ENCODE peak calls at places on chromosome 1, in ten cellular contexts. E, J, F, Z, Y, G, S, N, H and V are unnamed samples.

GRCh38 chr1:172414331-172414730 is 6.2 kb upstream of the C1orf105 start:
- DNase-seq in E (no peak), J (no peak), F (no peak), Z (no peak), Y (no peak), G (no peak), S (no peak), N (no peak), H (peak), V (no peak)

GRCh38 chr1:231028676-231029075 is 11.4 kb downstream of the FAM89A start:
- DNase-seq in E (no peak), J (no peak), F (no peak), Z (no peak), Y (no peak), G (no peak), S (no peak), N (no peak), H (no peak), V (no peak)

GRCh38 chr1:942864-943533 is 16.1 kb downstream of the NOC2L start:
- DNase-seq in E (peak), J (no peak), F (no peak), Z (no peak), Y (no peak), G (peak), S (no peak), N (peak), H (peak), V (no peak)

GRCh38 chr1:19596065-19596718 is 47.9 kb upstream of the NBL1 start:
- DNase-seq in E (no peak), J (no peak), F (no peak), Z (no peak), Y (no peak), G (no peak), S (no peak), N (no peak), H (no peak), V (peak)

GRCh38 chr1:64043328-64043727 is 160.1 kb upstream of the UBE2U start:
- DNase-seq in E (no peak), J (no peak), F (no peak), Z (no peak), Y (no peak), G (no peak), S (no peak), N (no peak), H (peak), V (no peak)

GRCh38 chr1:175152006-175152652 is 40.4 kb downstream of the KIAA0040 start:
- DNase-seq in E (no peak), J (peak), F (peak), Z (peak), Y (peak), G (peak), S (no peak), N (peak), H (peak), V (no peak)

GRCh38 chr1:93874025-93874651 is 4.9 kb downstream of the DNTTIP2 start:
- DNase-seq in E (peak), J (no peak), F (peak), Z (no peak), Y (no peak), G (no peak), S (no peak), N (no peak), H (peak), V (no peak)

GRCh38 chr1:52955129-52955970 is 28.3 kb downstream of the SCP2 start:
- DNase-seq in E (peak), J (no peak), F (no peak), Z (no peak), Y (no peak), G (no peak), S (no peak), N (no peak), H (peak), V (peak)

GRCh38 chr1:21182181-21182711 is 5.5 kb upstream of the EIF4G3 start:
- DNase-seq in E (peak), J (no peak), F (no peak), Z (no peak), Y (no peak), G (no peak), S (no peak), N (no peak), H (no peak), V (no peak)